ENCODE peak calls at places on chromosome 1, in eight cellular contexts. U is mesothelial cell of epicardium, E is fibroblast of the aortic adventitia, Q is GM23338, T is bronchial epithelial cell, X is neural progenitor cell, A is progenitor cell of endocrine pancreas, Y is upper lobe of left lung. R is an unnamed sample.
A peak's percentile ranks its signal among the peaks of the same experiment; 100 is the strongest.

GRCh38 chr1:94754101-94754500 is 66.1 kb upstream of the SLC44A3 start:
- DNase-seq in Y (no peak), T (no peak), X (no peak), E (no peak), Q (no peak), U (no peak), A (no peak), R (no peak)

GRCh38 chr1:89487972-89488371 is 36.7 kb upstream of the LRRC8B start:
- DNase-seq in Y (no peak), X (no peak), A (no peak), U (no peak), E (no peak), T (no peak), Q (no peak), R (no peak)

GRCh38 chr1:243422362-243422761 is 166.5 kb downstream of the SDCCAG8 start:
- DNase-seq in U (no peak), X (no peak), A (no peak), Q (no peak), E (no peak), T (no peak), Y (no peak), R (no peak)

GRCh38 chr1:153483776-153484175 is 23.3 kb upstream of the S100A7 start:
- DNase-seq in Q (peak; percentile 44), E (no peak), A (no peak), T (no peak), X (peak; percentile 59), Y (no peak), U (no peak), R (no peak)

GRCh38 chr1:4519954-4520353 is 134.5 kb upstream of the AJAP1 start:
- DNase-seq in E (no peak), T (no peak), Y (no peak), Q (no peak), A (no peak), U (no peak), X (no peak), R (no peak)

GRCh38 chr1:117615474-117615873 is 9.6 kb downstream of the TENT5C start:
- DNase-seq in Q (no peak), Y (no peak), T (no peak), X (no peak), A (no peak), E (no peak), U (no peak), R (no peak)

GRCh38 chr1:44267438-44267837 is 54.2 kb downstream of the DMAP1 start:
- DNase-seq in T (no peak), Y (peak; percentile 25), Q (no peak), E (no peak), U (no peak), X (no peak), A (no peak), R (no peak)

GRCh38 chr1:18978706-18979105 is 22.2 kb upstream of the IFFO2 start:
- DNase-seq in Y (no peak), Q (no peak), E (no peak), U (no peak), A (no peak), T (no peak), X (no peak), R (no peak)

GRCh38 chr1:247212914-247213617 is 41.2 kb upstream of the ZNF124 start:
- DNase-seq in Y (no peak), Q (no peak), E (peak; percentile 3), X (no peak), U (no peak), T (no peak), A (no peak), R (no peak)

GRCh38 chr1:182575540-182576149 is 13.4 kb downstream of the RNASEL start:
- DNase-seq in T (peak; percentile 82), A (no peak), X (no peak), E (peak; percentile 83), Q (no peak), U (no peak), Y (no peak), R (no peak)

GRCh38 chr1:162485236-162485635 is 12.4 kb upstream of the UHMK1 start:
- DNase-seq in U (no peak), T (peak; percentile 33), Q (no peak), A (no peak), Y (no peak), X (no peak), E (no peak), R (no peak)

GRCh38 chr1:231460614-231461013 is 38.5 kb upstream of the EGLN1 start:
- DNase-seq in T (no peak), E (no peak), U (no peak), A (no peak), Y (no peak), X (no peak), Q (no peak), R (no peak)

GRCh38 chr1:231839999-231840398 is 213.4 kb downstream of the DISC1 start:
- DNase-seq in X (no peak), U (no peak), E (no peak), Q (no peak), A (no peak), T (no peak), Y (no peak), R (no peak)

GRCh38 chr1:50425376-50426107 is 2.3 kb upstream of the DMRTA2 start:
- DNase-seq in E (no peak), Q (peak; percentile 67), U (no peak), T (no peak), Y (no peak), X (peak; percentile 75), A (no peak), R (no peak)

GRCh38 chr1:3411806-3412205 is 42.7 kb upstream of the ARHGEF16 start:
- DNase-seq in U (no peak), A (no peak), Q (no peak), E (no peak), Y (peak; percentile 84), T (no peak), X (no peak), R (no peak)

GRCh38 chr1:3412376-3412775 is 42.1 kb upstream of the ARHGEF16 start:
- DNase-seq in Q (no peak), Y (peak; percentile 80), A (no peak), U (no peak), E (no peak), T (no peak), X (no peak), R (no peak)

GRCh38 chr1:3409737-3410434 is 44.6 kb upstream of the ARHGEF16 start:
- DNase-seq in U (no peak), E (peak; percentile 80), T (no peak), A (no peak), X (peak; percentile 85), Q (peak; percentile 25), Y (peak; percentile 56), R (no peak)

GRCh38 chr1:3408751-3409266 is 45.7 kb upstream of the ARHGEF16 start:
- DNase-seq in A (no peak), U (no peak), Q (no peak), Y (peak; percentile 67), E (no peak), X (no peak), T (no peak), R (no peak)

DNA sequence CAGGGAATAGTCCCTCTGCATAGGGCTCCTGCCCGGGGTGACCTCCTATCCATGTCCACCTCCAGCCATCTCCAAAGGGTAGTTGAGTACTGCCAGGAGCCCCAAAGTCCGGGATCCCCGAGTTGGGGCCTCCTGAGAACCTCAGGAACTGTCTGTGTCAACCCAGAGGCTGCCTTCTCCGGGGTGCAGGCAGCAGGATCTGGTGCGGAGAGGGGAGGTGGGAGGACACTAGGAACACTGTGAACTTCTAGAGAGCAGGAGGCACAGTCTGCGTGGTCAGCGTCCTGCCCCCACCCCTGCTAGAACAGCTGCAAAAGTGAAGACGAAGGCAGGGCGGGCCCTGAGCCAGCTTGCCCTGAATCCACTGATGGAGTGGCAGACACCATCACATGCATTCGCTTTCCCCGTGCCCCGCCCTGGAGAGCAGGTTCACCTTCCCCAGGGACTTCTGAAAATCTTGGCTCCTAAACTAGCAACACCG is 44.0 kb upstream of the ARHGEF16 start:
- DNase-seq in U (no peak), Y (no peak), X (no peak), Q (no peak), E (no peak), A (no peak), T (no peak), R (no peak)
- TF ChIP-seq CTCF in U (no peak), Y (no peak), X (no peak), Q (no peak), E (no peak), A (no peak), T (no peak), R (no peak)

DNA sequence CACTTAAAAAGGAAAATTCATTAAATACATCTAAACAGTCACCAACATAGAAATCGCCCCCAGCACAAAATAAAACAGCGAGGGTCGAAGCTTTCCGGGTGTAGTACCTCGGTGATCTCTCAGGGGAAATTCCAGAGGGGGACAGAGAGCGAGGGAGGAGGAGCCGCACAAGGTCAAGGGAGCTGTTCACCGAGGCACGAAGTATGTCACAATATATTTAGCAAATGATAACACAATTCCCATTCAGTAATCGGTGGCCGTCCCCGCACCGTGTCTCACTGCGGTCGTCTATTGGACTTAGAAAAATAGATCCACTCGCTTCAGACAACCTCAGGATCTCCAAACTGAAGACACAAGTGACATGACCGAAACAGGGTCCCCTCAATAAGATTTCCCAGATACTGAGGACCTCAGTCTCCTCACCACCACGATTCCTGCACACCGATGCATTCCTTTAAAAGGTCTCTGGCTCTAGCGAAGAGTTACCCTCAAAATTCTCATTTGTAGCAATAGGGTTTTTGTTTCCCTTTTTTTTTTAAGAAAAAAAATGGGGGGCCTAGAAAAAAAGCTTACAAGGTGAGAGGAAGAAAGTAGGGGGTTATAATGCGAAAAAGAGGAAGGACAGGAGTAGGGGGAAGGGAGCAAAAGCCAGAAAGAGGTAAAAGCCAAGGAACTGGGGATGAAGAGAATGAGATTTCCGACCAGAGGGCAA is 1.1 kb downstream of the LPGAT1 start:
- DNase-seq in E (peak; percentile 20), Q (peak; percentile 81), Y (no peak), A (peak; percentile 16), U (no peak), T (peak; percentile 23), X (peak; percentile 31), R (no peak)
- TF ChIP-seq CTCF in E (no peak), Q (peak; percentile 36), Y (no peak), A (peak; percentile 48), U (no peak), T (no peak), X (peak; percentile 32), R (peak; percentile 33)

DNA sequence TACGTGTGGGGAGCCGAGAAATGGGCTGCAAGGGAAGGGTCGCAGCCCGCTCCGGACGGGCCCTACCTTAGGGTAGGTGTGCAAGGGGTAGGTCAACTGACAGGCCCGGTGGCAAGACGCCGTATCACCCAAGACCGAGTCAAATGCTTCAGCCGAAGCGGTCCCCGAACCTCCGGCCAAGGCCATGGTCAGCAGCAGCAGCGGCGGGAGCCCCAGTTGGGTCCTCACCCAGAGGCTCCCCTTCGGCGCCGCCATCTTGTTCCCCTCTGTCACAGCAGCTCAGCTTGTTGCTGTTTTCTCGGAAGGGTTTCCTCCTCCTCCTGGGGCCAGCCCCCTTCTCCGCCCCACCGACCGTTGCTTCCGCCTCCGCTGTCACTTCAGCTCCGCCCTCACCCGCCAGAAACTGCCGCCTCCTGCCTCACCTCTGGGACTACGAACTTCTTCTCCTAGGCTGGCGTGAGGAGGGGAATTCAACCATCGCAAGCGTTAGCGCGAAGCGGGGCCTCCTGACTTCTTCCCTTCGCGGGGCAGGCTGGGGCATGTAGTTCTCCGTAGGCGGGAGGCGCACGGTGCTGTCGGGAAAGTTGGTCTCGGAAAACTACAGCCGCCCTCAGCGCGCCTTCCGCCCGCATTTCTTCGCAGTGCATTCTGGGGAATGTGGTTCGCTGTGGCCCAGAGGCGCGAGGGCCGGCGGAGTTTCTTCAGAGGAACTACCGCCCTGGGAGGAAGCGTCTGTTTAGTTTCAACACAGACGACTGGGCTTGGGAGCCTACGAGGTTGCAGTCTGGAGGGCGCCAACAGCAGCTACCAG is at the start of the genes TCEANC2 and TMEM59:
- DNase-seq in Q (peak; percentile 99), A (peak; percentile 90), E (peak; percentile 99), Y (peak; percentile 95), T (peak; percentile 98), U (peak; percentile 94), X (peak; percentile 98), R (peak; percentile 98)
- TF ChIP-seq CTCF in Q (no peak), A (no peak), E (no peak), Y (no peak), T (no peak), U (no peak), X (no peak), R (no peak)

GRCh38 chr1:46248122-46248920 is 758 bp downstream of the RAD54L start:
- DNase-seq in Q (peak; percentile 85), X (peak; percentile 65), U (no peak), A (no peak), E (no peak), T (peak; percentile 35), Y (no peak), R (no peak)
- TF ChIP-seq CTCF in Q (peak; percentile 64), X (peak; percentile 59), U (no peak), A (peak; percentile 22), E (no peak), T (no peak), Y (no peak), R (peak; percentile 56)